ENCODE peak calls at places on chromosomes 3 and 15, in eight cellular contexts. B is H54, N is tibial nerve, O is heart left ventricle, R is breast epithelium, V is NB4, W is sigmoid colon, A is adrenal gland. K is an unnamed sample.
A peak's percentile ranks its signal among the peaks of the same experiment; 100 is the strongest.

GRCh38 chr15:27798807-27799206 is 300.3 kb downstream of the OCA2 start:
- DNase-seq in B (no peak), N (no peak), O (no peak), R (no peak), V (no peak), W (no peak), A (no peak), K (no peak)

GRCh38 chr3:142916611-142917010 is 27.7 kb upstream of the PCOLCE2 start:
- DNase-seq in B (no peak), N (no peak), O (no peak), R (no peak), V (no peak), W (no peak), A (no peak), K (no peak)

GRCh38 chr3:13281657-13282527 is 138.2 kb downstream of the NUP210 start:
- DNase-seq in B (peak; percentile 60), N (no peak), O (peak; percentile 77), R (no peak), V (peak; percentile 53), W (peak; percentile 84), A (no peak), K (no peak)

GRCh38 chr3:158918008-158918407 is 116.2 kb downstream of the MFSD1 start:
- DNase-seq in B (peak; percentile 27), N (no peak), O (no peak), R (peak; percentile 20), V (peak; percentile 55), W (no peak), A (peak; percentile 81), K (no peak)

GRCh38 chr15:89442671-89443307 is 53.6 kb downstream of the RHCG start:
- DNase-seq in B (peak; percentile 56), N (no peak), O (no peak), R (no peak), V (peak; percentile 73), W (no peak), A (peak; percentile 53), K (no peak)

GRCh38 chr3:113839551-113839950 is 963 bp downstream of the GRAMD1C start:
- DNase-seq in B (no peak), N (no peak), O (no peak), R (no peak), V (no peak), W (no peak), A (no peak), K (no peak)

GRCh38 chr3:187361835-187362234 is 6.3 kb upstream of the RTP4 start:
- DNase-seq in B (no peak), N (no peak), O (no peak), R (no peak), V (no peak), W (no peak), A (no peak), K (no peak)

GRCh38 chr3:12187448-12188327 is 29.0 kb upstream of the TIMP4 start:
- DNase-seq in B (no peak), N (no peak), O (peak; percentile 81), R (no peak), V (peak; percentile 92), W (no peak), A (no peak), K (no peak)

GRCh38 chr3:9932843-9933560 is 632 bp upstream of the CRELD1 start:
- DNase-seq in B (peak; percentile 86), N (peak; percentile 55), O (peak; percentile 91), R (peak; percentile 84), V (peak; percentile 94), W (peak; percentile 95), A (peak; percentile 92), K (peak; percentile 97)

GRCh38 chr15:82999905-83000671 is 11.4 kb downstream of the C15orf40 start:
- DNase-seq in B (peak; percentile 36), N (no peak), O (no peak), R (no peak), V (peak; percentile 78), W (no peak), A (no peak), K (no peak)

GRCh38 chr15:77689821-77690220 is 57.1 kb upstream of the LINGO1 start:
- DNase-seq in B (no peak), N (no peak), O (no peak), R (no peak), V (no peak), W (no peak), A (no peak), K (no peak)

GRCh38 chr15:42879390-42879912 is 41.1 kb downstream of the TTBK2 start:
- DNase-seq in B (no peak), N (no peak), O (no peak), R (no peak), V (no peak), W (no peak), A (no peak), K (no peak)

GRCh38 chr15:38623744-38624143 is 59.1 kb upstream of the RASGRP1 start:
- DNase-seq in B (no peak), N (no peak), O (no peak), R (no peak), V (no peak), W (no peak), A (no peak), K (peak; percentile 21)

GRCh38 chr3:118932822-118933558 is 101.7 kb downstream of the IGSF11 start:
- DNase-seq in B (no peak), N (no peak), O (no peak), R (peak; percentile 45), V (no peak), W (peak; percentile 70), A (peak; percentile 86), K (no peak)

GRCh38 chr15:101025116-101025885 is 106.1 kb downstream of the LRRK1 start:
- DNase-seq in B (no peak), N (no peak), O (no peak), R (no peak), V (no peak), W (peak; percentile 48), A (peak; percentile 18), K (peak; percentile 68)

GRCh38 chr15:43488790-43489585 is 4.0 kb downstream of the TP53BP1 start:
- DNase-seq in B (no peak), N (no peak), O (no peak), R (no peak), V (peak; percentile 27), W (no peak), A (no peak), K (no peak)

GRCh38 chr15:40891810-40892448 is 2.3 kb upstream of the VPS18 start:
- DNase-seq in B (no peak), N (no peak), O (no peak), R (no peak), V (peak; percentile 63), W (no peak), A (peak; percentile 71), K (no peak)

GRCh38 chr3:94349310-94349848 is 286.5 kb downstream of the NSUN3 start:
- DNase-seq in B (no peak), N (no peak), O (no peak), R (no peak), V (no peak), W (no peak), A (no peak), K (no peak)

GRCh38 chr3:94928921-94929320 is 866.1 kb downstream of the NSUN3 start:
- DNase-seq in B (peak; percentile 9), N (no peak), O (no peak), R (no peak), V (peak; percentile 90), W (no peak), A (peak; percentile 74), K (no peak)

DNA sequence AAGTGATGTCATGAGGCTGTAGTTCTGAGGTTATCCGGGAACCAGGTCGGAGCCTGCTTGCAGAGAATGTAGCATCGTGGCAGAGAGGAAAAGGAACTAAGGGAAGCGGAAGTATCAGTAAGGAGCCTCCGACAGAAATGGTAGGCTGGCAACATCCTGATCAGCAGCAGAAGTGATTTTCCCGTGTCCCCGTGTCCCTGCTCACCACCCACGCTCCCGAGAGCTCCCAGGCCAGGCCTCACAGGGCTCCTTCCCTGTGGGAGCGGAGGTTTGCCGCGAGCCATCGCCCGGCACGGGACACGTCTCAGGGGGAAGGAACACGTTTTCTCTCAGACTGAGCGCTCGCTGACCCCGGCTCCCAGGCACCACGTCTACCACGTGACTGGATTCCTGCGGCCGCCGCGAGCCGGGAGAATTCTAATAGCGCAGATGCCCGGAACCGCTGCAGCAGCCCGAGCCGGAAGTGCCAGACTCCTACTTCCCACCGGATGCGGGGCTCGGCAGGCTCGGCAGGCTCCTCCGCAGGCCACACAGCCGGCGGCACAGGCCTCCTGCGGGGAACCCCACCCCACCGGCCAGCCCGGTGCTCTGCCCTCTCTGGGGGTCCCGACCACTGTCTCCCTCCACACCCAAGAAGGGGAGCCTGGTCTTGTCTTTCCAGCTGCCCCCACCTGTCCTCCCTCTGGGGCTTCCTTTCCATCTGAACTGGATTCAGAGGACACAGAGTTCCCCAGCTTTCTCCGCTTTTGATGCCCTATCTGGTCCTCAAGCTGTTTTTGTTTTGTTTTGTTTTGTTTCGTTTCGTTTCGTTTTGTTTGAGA is 99.3 kb downstream of the BDH1 start:
- DNase-seq in B (peak; percentile 71), N (peak; percentile 65), O (peak; percentile 91), R (peak; percentile 78), V (peak; percentile 67), W (peak; percentile 95), A (peak; percentile 92), K (peak; percentile 78)
- TF ChIP-seq POLR2A in B (peak; percentile 27), N (peak; percentile 7), O (no peak), R (no peak), V (no peak), W (no peak), A (peak; percentile 63), K (no peak)

GRCh38 chr3:177760803-177761202 is 563.5 kb upstream of the TBL1XR1 start:
- DNase-seq in B (no peak), N (no peak), O (no peak), R (no peak), V (no peak), W (no peak), A (no peak), K (no peak)

GRCh38 chr3:177764377-177764912 is 567.2 kb upstream of the TBL1XR1 start:
- DNase-seq in B (no peak), N (no peak), O (no peak), R (no peak), V (no peak), W (no peak), A (no peak), K (no peak)
- TF ChIP-seq POLR2A in B (no peak), N (no peak), O (no peak), R (no peak), V (no peak), W (no peak), A (no peak), K (no peak)

DNA sequence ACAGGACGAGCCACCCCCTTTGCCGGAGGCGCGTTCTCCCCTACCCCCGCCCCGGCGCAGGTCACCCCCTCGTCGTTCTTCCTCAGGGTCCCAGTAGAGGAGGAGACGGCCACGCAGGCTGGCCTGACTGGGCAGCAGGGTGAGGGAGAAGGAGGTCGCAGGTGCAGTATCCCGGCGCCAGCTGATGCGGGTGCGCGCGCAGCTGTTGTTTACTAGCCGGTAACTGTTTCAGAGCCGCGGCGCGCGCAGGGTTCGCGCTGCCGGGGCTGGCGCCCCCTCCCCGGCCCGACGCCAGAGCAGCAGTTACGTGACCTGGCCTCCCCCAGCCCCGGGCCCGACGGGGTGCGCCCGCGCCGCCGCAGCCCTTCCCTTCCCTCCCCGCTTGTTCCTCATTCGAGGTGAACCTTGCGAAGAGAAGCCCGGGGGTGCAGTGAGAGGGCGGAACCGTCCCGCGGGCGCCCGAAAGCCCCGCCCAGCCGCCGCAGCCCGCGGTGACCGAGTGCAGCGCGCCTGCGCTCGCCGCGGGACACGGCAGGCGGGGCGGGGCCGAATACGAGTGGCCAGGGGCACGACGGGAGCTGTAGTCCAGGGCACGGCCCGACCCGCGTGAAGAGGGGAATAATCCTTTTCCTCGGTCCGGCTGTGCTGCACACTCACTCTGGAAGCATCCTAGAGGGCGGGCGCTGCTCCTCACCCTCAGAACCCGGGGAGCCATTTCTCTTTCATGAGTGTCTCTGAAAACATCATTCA is at the start of gene SLC12A6:
- DNase-seq in B (peak; percentile 91), N (peak; percentile 74), O (peak; percentile 96), R (peak; percentile 69), V (peak; percentile 96), W (peak; percentile 94), A (peak; percentile 92), K (peak; percentile 97)
- TF ChIP-seq POLR2A in B (peak; percentile 40), N (peak; percentile 67), O (no peak), R (no peak), V (peak; percentile 64), W (no peak), A (peak; percentile 79), K (no peak)

GRCh38 chr3:191328963-191329653 is at the start of gene CCDC50:
- DNase-seq in B (peak; percentile 74), N (peak; percentile 70), O (peak; percentile 92), R (peak; percentile 82), V (peak; percentile 79), W (peak; percentile 93), A (peak; percentile 96), K (peak; percentile 97)
- TF ChIP-seq POLR2A in B (no peak), N (no peak), O (no peak), R (no peak), V (peak; percentile 38), W (peak; percentile 43), A (peak; percentile 80), K (no peak)

K was measured in lower leg skin.